ENCODE peak calls at places on chromosomes 11 and 22, in five cellular contexts. One of them, this sample, is unnamed.

GRCh38 chr22:49937758-49938564 is 19.5 kb downstream of the CRELD2 start:
- DNase-seq in bronchial epithelial cell: no peak
- DNase-seq in SK-N-SH: no peak
- DNase-seq in CD8-positive, alpha-beta T cell: no peak
- DNase-seq in right lobe of liver: no peak
- DNase-seq in this sample: no peak

GRCh38 chr11:120719348-120719747 is 207.8 kb downstream of the GRIK4 start:
- DNase-seq in right lobe of liver: no peak
- DNase-seq in SK-N-SH: no peak
- DNase-seq in CD8-positive, alpha-beta T cell: no peak
- DNase-seq in bronchial epithelial cell: no peak
- DNase-seq in this sample: no peak

GRCh38 chr11:45655831-45656230 is 9.6 kb downstream of the CHST1 start:
- DNase-seq in right lobe of liver: peak
- DNase-seq in CD8-positive, alpha-beta T cell: no peak
- DNase-seq in SK-N-SH: no peak
- DNase-seq in bronchial epithelial cell: no peak
- DNase-seq in this sample: no peak

GRCh38 chr11:64976651-64977050 is 4.7 kb upstream of the MAJIN start:
- DNase-seq in right lobe of liver: no peak
- DNase-seq in CD8-positive, alpha-beta T cell: no peak
- DNase-seq in bronchial epithelial cell: no peak
- DNase-seq in SK-N-SH: no peak
- DNase-seq in this sample: no peak

GRCh38 chr11:128790200-128790599 is 76.9 kb downstream of the KCNJ1 start:
- DNase-seq in bronchial epithelial cell: no peak
- DNase-seq in right lobe of liver: no peak
- DNase-seq in SK-N-SH: no peak
- DNase-seq in CD8-positive, alpha-beta T cell: no peak
- DNase-seq in this sample: no peak

GRCh38 chr11:77819921-77820564 is 479 bp downstream of the RSF1 start:
- DNase-seq in CD8-positive, alpha-beta T cell: peak
- DNase-seq in right lobe of liver: peak
- DNase-seq in bronchial epithelial cell: peak
- DNase-seq in SK-N-SH: peak
- DNase-seq in this sample: no peak

GRCh38 chr11:106880121-106880520 is 138.2 kb downstream of the GUCY1A2 start:
- DNase-seq in bronchial epithelial cell: no peak
- DNase-seq in CD8-positive, alpha-beta T cell: no peak
- DNase-seq in SK-N-SH: no peak
- DNase-seq in right lobe of liver: no peak
- DNase-seq in this sample: no peak

GRCh38 chr11:3000032-3000961 is 8.2 kb upstream of the NAP1L4 start:
- DNase-seq in CD8-positive, alpha-beta T cell: no peak
- DNase-seq in bronchial epithelial cell: peak
- DNase-seq in SK-N-SH: peak
- DNase-seq in right lobe of liver: peak
- DNase-seq in this sample: no peak

GRCh38 chr11:126405906-126406305 is 50.4 kb downstream of the ST3GAL4 start:
- DNase-seq in SK-N-SH: no peak
- DNase-seq in right lobe of liver: no peak
- DNase-seq in bronchial epithelial cell: peak
- DNase-seq in CD8-positive, alpha-beta T cell: no peak
- DNase-seq in this sample: no peak

GRCh38 chr11:13972033-13972910 is 9.7 kb downstream of the SPON1 start:
- DNase-seq in bronchial epithelial cell: no peak
- DNase-seq in CD8-positive, alpha-beta T cell: no peak
- DNase-seq in right lobe of liver: no peak
- DNase-seq in SK-N-SH: no peak
- DNase-seq in this sample: no peak

GRCh38 chr11:96105944-96106343 is 182.0 kb upstream of the MTMR2 start:
- DNase-seq in right lobe of liver: no peak
- DNase-seq in bronchial epithelial cell: no peak
- DNase-seq in CD8-positive, alpha-beta T cell: no peak
- DNase-seq in SK-N-SH: no peak
- DNase-seq in this sample: no peak

GRCh38 chr11:78030429-78031325 is 7.6 kb upstream of the KCTD14 start:
- DNase-seq in bronchial epithelial cell: no peak
- DNase-seq in CD8-positive, alpha-beta T cell: no peak
- DNase-seq in SK-N-SH: peak
- DNase-seq in right lobe of liver: peak
- DNase-seq in this sample: no peak

GRCh38 chr22:17836977-17837742 is 62.9 kb upstream of the BID start:
- DNase-seq in SK-N-SH: no peak
- DNase-seq in right lobe of liver: peak
- DNase-seq in bronchial epithelial cell: peak
- DNase-seq in CD8-positive, alpha-beta T cell: no peak
- DNase-seq in this sample: no peak

GRCh38 chr22:38824587-38824986 is 19.2 kb downstream of the NPTXR start:
- DNase-seq in right lobe of liver: peak
- DNase-seq in SK-N-SH: no peak
- DNase-seq in bronchial epithelial cell: peak
- DNase-seq in CD8-positive, alpha-beta T cell: peak
- DNase-seq in this sample: no peak

GRCh38 chr22:42073568-42074152 is 388 bp upstream of the PHETA2 start:
- DNase-seq in bronchial epithelial cell: no peak
- DNase-seq in right lobe of liver: no peak
- DNase-seq in SK-N-SH: no peak
- DNase-seq in CD8-positive, alpha-beta T cell: no peak
- DNase-seq in this sample: no peak

GRCh38 chr22:42075277-42075676 is 1.2 kb downstream of the PHETA2 start:
- DNase-seq in right lobe of liver: no peak
- DNase-seq in CD8-positive, alpha-beta T cell: no peak
- DNase-seq in bronchial epithelial cell: no peak
- DNase-seq in SK-N-SH: no peak
- DNase-seq in this sample: no peak

GRCh38 chr22:42072606-42073330 is 1.3 kb upstream of the PHETA2 start:
- DNase-seq in CD8-positive, alpha-beta T cell: no peak
- DNase-seq in SK-N-SH: no peak
- DNase-seq in right lobe of liver: peak
- DNase-seq in bronchial epithelial cell: no peak
- DNase-seq in this sample: no peak

GRCh38 chr22:42074846-42075245 is 798 bp downstream of the PHETA2 start:
- DNase-seq in right lobe of liver: no peak
- DNase-seq in bronchial epithelial cell: no peak
- DNase-seq in SK-N-SH: no peak
- DNase-seq in CD8-positive, alpha-beta T cell: no peak
- DNase-seq in this sample: no peak

DNA sequence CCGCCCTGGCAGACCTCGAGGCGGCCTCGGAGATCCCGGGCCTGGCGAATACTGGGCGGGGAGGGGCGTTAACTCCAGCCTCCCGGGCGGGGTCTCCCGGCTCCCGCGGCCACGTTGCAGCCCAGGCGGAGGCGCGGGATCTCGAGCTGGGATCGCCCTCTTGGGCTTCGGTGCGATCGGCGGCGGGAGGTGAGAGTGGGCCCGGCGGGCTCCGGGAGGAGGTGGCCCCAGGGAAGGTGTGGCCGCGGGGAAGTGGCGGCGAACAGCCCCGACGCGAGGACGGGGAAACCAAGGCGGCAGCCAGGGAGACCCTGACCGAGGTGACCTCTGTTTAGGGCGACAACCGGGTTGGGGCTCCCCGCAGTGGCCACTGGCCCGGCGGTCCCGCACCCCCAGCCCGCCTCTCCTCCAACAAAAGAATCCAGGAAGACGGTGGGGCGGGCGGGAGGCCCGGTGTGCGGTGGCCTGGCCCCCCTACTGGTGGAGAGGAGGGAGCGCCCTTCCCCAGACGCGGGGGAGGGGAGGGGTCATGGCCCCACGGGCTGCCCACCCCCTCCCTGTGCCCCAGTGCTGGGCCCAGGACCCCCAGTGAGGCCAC is at the start of gene PHETA2:
- DNase-seq in SK-N-SH: peak
- DNase-seq in bronchial epithelial cell: no peak
- DNase-seq in CD8-positive, alpha-beta T cell: peak
- DNase-seq in right lobe of liver: peak
- DNase-seq in this sample: no peak
- TF ChIP-seq CTCF in SK-N-SH: no peak
- TF ChIP-seq CTCF in bronchial epithelial cell: peak
- TF ChIP-seq CTCF in CD8-positive, alpha-beta T cell: no peak
- TF ChIP-seq CTCF in right lobe of liver: peak
- TF ChIP-seq CTCF in this sample: peak

GRCh38 chr11:63023415-63023814 is 7.8 kb upstream of the SLC22A8 start:
- DNase-seq in CD8-positive, alpha-beta T cell: no peak
- DNase-seq in right lobe of liver: no peak
- DNase-seq in bronchial epithelial cell: no peak
- DNase-seq in SK-N-SH: no peak
- DNase-seq in this sample: no peak
- H3K4me3 ChIP-seq in CD8-positive, alpha-beta T cell: no peak
- H3K4me3 ChIP-seq in right lobe of liver: no peak
- H3K4me3 ChIP-seq in bronchial epithelial cell: no peak
- H3K4me3 ChIP-seq in SK-N-SH: no peak
- H3K4me3 ChIP-seq in this sample: no peak

GRCh38 chr11:133384731-133385130 is 147.6 kb downstream of the OPCML start:
- DNase-seq in bronchial epithelial cell: no peak
- DNase-seq in right lobe of liver: no peak
- DNase-seq in CD8-positive, alpha-beta T cell: no peak
- DNase-seq in SK-N-SH: no peak
- DNase-seq in this sample: no peak

GRCh38 chr11:133388975-133389568 is 143.2 kb downstream of the OPCML start:
- DNase-seq in SK-N-SH: no peak
- DNase-seq in CD8-positive, alpha-beta T cell: no peak
- DNase-seq in bronchial epithelial cell: no peak
- DNase-seq in right lobe of liver: no peak
- DNase-seq in this sample: no peak

GRCh38 chr11:133386262-133386661 is 146.0 kb downstream of the OPCML start:
- DNase-seq in bronchial epithelial cell: no peak
- DNase-seq in SK-N-SH: peak
- DNase-seq in right lobe of liver: no peak
- DNase-seq in CD8-positive, alpha-beta T cell: no peak
- DNase-seq in this sample: no peak

GRCh38 chr11:133388260-133388659 is 144.0 kb downstream of the OPCML start:
- DNase-seq in bronchial epithelial cell: no peak
- DNase-seq in right lobe of liver: no peak
- DNase-seq in SK-N-SH: no peak
- DNase-seq in CD8-positive, alpha-beta T cell: no peak
- DNase-seq in this sample: no peak

GRCh38 chr11:133386852-133387251 is 145.4 kb downstream of the OPCML start:
- DNase-seq in right lobe of liver: no peak
- DNase-seq in SK-N-SH: no peak
- DNase-seq in CD8-positive, alpha-beta T cell: no peak
- DNase-seq in bronchial epithelial cell: no peak
- DNase-seq in this sample: no peak
- TF ChIP-seq CTCF in right lobe of liver: no peak
- TF ChIP-seq CTCF in SK-N-SH: no peak
- TF ChIP-seq CTCF in CD8-positive, alpha-beta T cell: no peak
- TF ChIP-seq CTCF in bronchial epithelial cell: no peak
- TF ChIP-seq CTCF in this sample: no peak

DNA sequence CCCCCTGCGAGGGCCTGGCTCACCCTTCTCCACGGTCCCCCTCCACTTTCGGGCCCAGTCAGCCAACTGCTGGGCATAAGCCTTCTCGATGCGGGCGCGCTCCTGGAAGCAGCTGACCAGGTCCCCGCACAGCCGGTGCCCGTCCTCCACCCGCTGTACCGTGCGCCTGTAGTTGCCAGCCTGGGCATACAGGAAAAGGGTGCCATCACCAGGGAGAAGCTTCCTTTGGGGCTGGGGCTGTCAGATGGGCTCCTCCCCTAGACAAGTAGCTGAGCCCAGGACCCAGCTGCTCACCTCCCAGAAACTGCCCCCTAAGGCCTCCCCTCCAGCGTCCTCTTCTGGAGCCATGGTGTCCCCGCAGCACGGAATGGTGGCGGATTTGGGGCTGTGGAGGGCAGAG is 3.9 kb downstream of the PACSIN3 start:
- DNase-seq in right lobe of liver: no peak
- DNase-seq in CD8-positive, alpha-beta T cell: no peak
- DNase-seq in bronchial epithelial cell: no peak
- DNase-seq in SK-N-SH: no peak
- DNase-seq in this sample: no peak
- H3K4me3 ChIP-seq in right lobe of liver: no peak
- H3K4me3 ChIP-seq in CD8-positive, alpha-beta T cell: no peak
- H3K4me3 ChIP-seq in bronchial epithelial cell: no peak
- H3K4me3 ChIP-seq in SK-N-SH: no peak
- H3K4me3 ChIP-seq in this sample: no peak

This sample was measured in AG09309.